ENCODE peak calls at places on chromosome 9, in five cellular contexts. S is thoracic aorta; H is PC-9; R is stimulated activated naive B cell treated with anti-CD40 and anti-IgM and Interleukin-4, amounts not matched to agents 10 μg/mL and 1 μg/mL and 100 μg/mL, for 72 hours; U is hypothalamus. E is an unnamed sample.

GRCh38 chr9:22813520-22813919 is 366.9 kb downstream of the DMRTA1 start:
- DNase-seq in S (no peak), H (no peak), U (no peak), R (no peak), E (peak)

GRCh38 chr9:33125441-33125840 is 41.7 kb downstream of the B4GALT1 start:
- DNase-seq in H (no peak), S (no peak), U (no peak), R (no peak), E (no peak)

GRCh38 chr9:87882627-87883026 is at the start of gene SPATA31E1:
- DNase-seq in H (no peak), U (no peak), R (no peak), S (no peak), E (no peak)

GRCh38 chr9:88605500-88606172 is 70.7 kb downstream of the NXNL2 start:
- DNase-seq in S (no peak), U (no peak), H (no peak), R (no peak), E (no peak)

GRCh38 chr9:137621131-137621757 is 2.4 kb downstream of the EHMT1 start:
- DNase-seq in R (no peak), S (no peak), H (no peak), U (no peak), E (no peak)

GRCh38 chr9:116897181-116897580 is 210.1 kb downstream of the TRIM32 start:
- DNase-seq in S (no peak), U (no peak), R (no peak), H (no peak), E (no peak)

GRCh38 chr9:80485420-80485819 is 913.7 kb downstream of the TLE4 start:
- DNase-seq in H (no peak), U (no peak), R (no peak), S (no peak), E (no peak)

GRCh38 chr9:7968642-7969041 is 169.1 kb upstream of the DMAC1 start:
- DNase-seq in S (no peak), H (no peak), U (no peak), R (no peak), E (no peak)

GRCh38 chr9:30574355-30575151 is 1809.9 kb upstream of the ACO1 start:
- DNase-seq in R (no peak), H (no peak), U (no peak), S (no peak), E (no peak)

GRCh38 chr9:36823934-36824333 is 210.1 kb downstream of the PAX5 start:
- DNase-seq in S (no peak), H (no peak), U (no peak), R (no peak), E (no peak)

GRCh38 chr9:129183495-129184308 is 5.6 kb upstream of the IER5L start:
- DNase-seq in U (no peak), S (no peak), H (no peak), R (no peak), E (no peak)

GRCh38 chr9:33452828-33453271 is 5.5 kb upstream of the AQP3 start:
- DNase-seq in U (no peak), R (no peak), S (no peak), H (peak), E (peak)

GRCh38 chr9:37200572-37201005 is 80.2 kb downstream of the ZCCHC7 start:
- DNase-seq in S (no peak), U (no peak), H (no peak), R (no peak), E (no peak)

E was measured in NCI-H1930.